ENCODE peak calls at places on chromosome 1, in four cellular contexts. P, W, B and J are unnamed samples.

GRCh38 chr1:51519857-51520699 is 1.0 kb upstream of the EPS15 start:
- DNase-seq in P (peak), W (no peak), B (no peak), J (no peak)

GRCh38 chr1:174875306-174875705 is 124.4 kb upstream of the CACYBP start:
- DNase-seq in P (no peak), W (no peak), B (no peak), J (peak)

GRCh38 chr1:235670157-235670776 is 20.7 kb upstream of the GNG4 start:
- DNase-seq in P (peak), W (no peak), B (no peak), J (no peak)

GRCh38 chr1:21335750-21336168 is 45.5 kb upstream of the ECE1 start:
- DNase-seq in P (no peak), W (peak), B (no peak), J (peak)

GRCh38 chr1:173122958-173123852 is 72.5 kb upstream of the TNFSF18 start:
- DNase-seq in P (peak), W (no peak), B (no peak), J (peak)

GRCh38 chr1:173635116-173635515 is at the start of gene TEX50:
- DNase-seq in P (peak), W (no peak), B (no peak), J (no peak)

GRCh38 chr1:1631793-1632420 is at the start of gene MMP23B:
- DNase-seq in P (no peak), W (peak), B (no peak), J (no peak)

GRCh38 chr1:84208935-84209334 is 64.9 kb downstream of the PRKACB start:
- DNase-seq in P (peak), W (no peak), B (no peak), J (peak)

GRCh38 chr1:35220976-35221375 is 28.0 kb upstream of the SFPQ start:
- DNase-seq in P (peak), W (no peak), B (no peak), J (peak)

GRCh38 chr1:107574044-107574443 is 390.9 kb downstream of the VAV3 start:
- DNase-seq in P (no peak), W (no peak), B (no peak), J (no peak)

GRCh38 chr1:243520831-243521230 is 265.0 kb downstream of the SDCCAG8 start:
- DNase-seq in P (no peak), W (no peak), B (no peak), J (no peak)

GRCh38 chr1:54220004-54220811 is 20.2 kb downstream of the MRPL37 start:
- DNase-seq in P (no peak), W (peak), B (no peak), J (no peak)

GRCh38 chr1:93221913-93222312 is 41.4 kb downstream of the CCDC18 start:
- DNase-seq in P (no peak), W (no peak), B (no peak), J (peak)

GRCh38 chr1:207868252-207868768 is 42.6 kb downstream of the CD34 start:
- DNase-seq in P (peak), W (peak), B (no peak), J (no peak)

GRCh38 chr1:234768569-234769283 is 158.7 kb upstream of the IRF2BP2 start:
- DNase-seq in P (no peak), W (no peak), B (no peak), J (no peak)

GRCh38 chr1:183804916-183805734 is at the start of gene RGL1:
- DNase-seq in P (peak), W (peak), B (peak), J (peak)

GRCh38 chr1:237877628-237878027 is 13.1 kb downstream of the ZP4 start:
- DNase-seq in P (no peak), W (no peak), B (no peak), J (no peak)

GRCh38 chr1:50661626-50662025 is 238.4 kb upstream of the DMRTA2 start:
- DNase-seq in P (peak), W (no peak), B (no peak), J (peak)

GRCh38 chr1:39450956-39451601 is 40.4 kb upstream of the BMP8A start:
- DNase-seq in P (peak), W (no peak), B (no peak), J (no peak)